ENCODE peak calls at places on chromosomes 13 and 19, in five cellular contexts. One of them, this sample, is unnamed.

GRCh38 chr19:5339950-5340636 is 519 bp downstream of the PTPRS start:
- DNase-seq in fibroblast of lung: no peak
- DNase-seq in fibroblast of villous mesenchyme: no peak
- DNase-seq in kidney epithelial cell: no peak
- DNase-seq in psoas muscle: no peak
- DNase-seq in this sample: no peak

GRCh38 chr13:113001251-113002140 is 32.5 kb downstream of the MCF2L start:
- DNase-seq in fibroblast of lung: peak
- DNase-seq in fibroblast of villous mesenchyme: peak
- DNase-seq in kidney epithelial cell: peak
- DNase-seq in psoas muscle: no peak
- DNase-seq in this sample: no peak

GRCh38 chr19:2476451-2477140 is 669 bp downstream of the GADD45B start:
- DNase-seq in fibroblast of lung: peak
- DNase-seq in fibroblast of villous mesenchyme: peak
- DNase-seq in kidney epithelial cell: no peak
- DNase-seq in psoas muscle: peak
- DNase-seq in this sample: peak

GRCh38 chr13:41411536-41411935 is 45.8 kb upstream of the RGCC start:
- DNase-seq in fibroblast of lung: peak
- DNase-seq in fibroblast of villous mesenchyme: peak
- DNase-seq in kidney epithelial cell: no peak
- DNase-seq in psoas muscle: no peak
- DNase-seq in this sample: peak

GRCh38 chr13:112839347-112840105 is 129.5 kb upstream of the MCF2L start:
- DNase-seq in fibroblast of lung: peak
- DNase-seq in fibroblast of villous mesenchyme: peak
- DNase-seq in kidney epithelial cell: no peak
- DNase-seq in psoas muscle: no peak
- DNase-seq in this sample: peak

GRCh38 chr13:112521073-112521685 is 66.8 kb downstream of the TUBGCP3 start:
- DNase-seq in fibroblast of lung: peak
- DNase-seq in fibroblast of villous mesenchyme: no peak
- DNase-seq in kidney epithelial cell: no peak
- DNase-seq in psoas muscle: no peak
- DNase-seq in this sample: peak

GRCh38 chr13:100818706-100819105 is 144.1 kb upstream of the TMTC4 start:
- DNase-seq in fibroblast of lung: peak
- DNase-seq in fibroblast of villous mesenchyme: no peak
- DNase-seq in kidney epithelial cell: no peak
- DNase-seq in psoas muscle: no peak
- DNase-seq in this sample: peak

GRCh38 chr13:19150226-19150625 is 31.4 kb downstream of the TUBA3C start:
- DNase-seq in fibroblast of lung: no peak
- DNase-seq in fibroblast of villous mesenchyme: no peak
- DNase-seq in kidney epithelial cell: no peak
- DNase-seq in psoas muscle: no peak
- DNase-seq in this sample: no peak

GRCh38 chr19:31338069-31338767 is 11.0 kb downstream of the TSHZ3 start:
- DNase-seq in fibroblast of lung: peak
- DNase-seq in fibroblast of villous mesenchyme: peak
- DNase-seq in kidney epithelial cell: no peak
- DNase-seq in psoas muscle: peak
- DNase-seq in this sample: peak

GRCh38 chr13:75492389-75492788 is 10.4 kb upstream of the TBC1D4 start:
- DNase-seq in fibroblast of lung: peak
- DNase-seq in fibroblast of villous mesenchyme: peak
- DNase-seq in kidney epithelial cell: no peak
- DNase-seq in psoas muscle: no peak
- DNase-seq in this sample: peak

GRCh38 chr13:34469212-34469983 is 472.7 kb upstream of the NBEA start:
- DNase-seq in fibroblast of lung: peak
- DNase-seq in fibroblast of villous mesenchyme: peak
- DNase-seq in kidney epithelial cell: no peak
- DNase-seq in psoas muscle: no peak
- DNase-seq in this sample: no peak

GRCh38 chr13:75869981-75870380 is 233.9 kb downstream of the LMO7 start:
- DNase-seq in fibroblast of lung: no peak
- DNase-seq in fibroblast of villous mesenchyme: no peak
- DNase-seq in kidney epithelial cell: no peak
- DNase-seq in psoas muscle: no peak
- DNase-seq in this sample: no peak

GRCh38 chr13:106033634-106034033 is 501.8 kb downstream of the EFNB2 start:
- DNase-seq in fibroblast of lung: peak
- DNase-seq in fibroblast of villous mesenchyme: peak
- DNase-seq in kidney epithelial cell: no peak
- DNase-seq in psoas muscle: no peak
- DNase-seq in this sample: peak

GRCh38 chr19:33678796-33679195 is 57.0 kb downstream of the CHST8 start:
- DNase-seq in fibroblast of lung: no peak
- DNase-seq in fibroblast of villous mesenchyme: no peak
- DNase-seq in kidney epithelial cell: no peak
- DNase-seq in psoas muscle: no peak
- DNase-seq in this sample: no peak

GRCh38 chr19:45323671-45324081 is 1.0 kb upstream of the CKM start:
- DNase-seq in fibroblast of lung: no peak
- DNase-seq in fibroblast of villous mesenchyme: no peak
- DNase-seq in kidney epithelial cell: no peak
- DNase-seq in psoas muscle: peak
- DNase-seq in this sample: no peak

GRCh38 chr19:1027020-1027952 is 878 bp downstream of the CNN2 start:
- DNase-seq in fibroblast of lung: no peak
- DNase-seq in fibroblast of villous mesenchyme: no peak
- DNase-seq in kidney epithelial cell: no peak
- DNase-seq in psoas muscle: no peak
- DNase-seq in this sample: no peak

GRCh38 chr19:6236310-6237291 is 43.2 kb downstream of the MLLT1 start:
- DNase-seq in fibroblast of lung: no peak
- DNase-seq in fibroblast of villous mesenchyme: no peak
- DNase-seq in kidney epithelial cell: no peak
- DNase-seq in psoas muscle: no peak
- DNase-seq in this sample: no peak

GRCh38 chr13:101415358-101416174 is 742 bp downstream of the NALCN start:
- DNase-seq in fibroblast of lung: no peak
- DNase-seq in fibroblast of villous mesenchyme: no peak
- DNase-seq in kidney epithelial cell: no peak
- DNase-seq in psoas muscle: peak
- DNase-seq in this sample: no peak

GRCh38 chr13:95360464-95361097 is 59.3 kb upstream of the ABCC4 start:
- DNase-seq in fibroblast of lung: peak
- DNase-seq in fibroblast of villous mesenchyme: peak
- DNase-seq in kidney epithelial cell: no peak
- DNase-seq in psoas muscle: no peak
- DNase-seq in this sample: peak

GRCh38 chr13:113390874-113391497 is 27.1 kb upstream of the GRTP1 start:
- DNase-seq in fibroblast of lung: peak
- DNase-seq in fibroblast of villous mesenchyme: no peak
- DNase-seq in kidney epithelial cell: no peak
- DNase-seq in psoas muscle: no peak
- DNase-seq in this sample: no peak

GRCh38 chr13:39632994-39633393 is 22.5 kb upstream of the COG6 start:
- DNase-seq in fibroblast of lung: no peak
- DNase-seq in fibroblast of villous mesenchyme: no peak
- DNase-seq in kidney epithelial cell: no peak
- DNase-seq in psoas muscle: no peak
- DNase-seq in this sample: no peak

GRCh38 chr13:113342820-113343691 is 20.9 kb downstream of the GRTP1 start:
- DNase-seq in fibroblast of lung: no peak
- DNase-seq in fibroblast of villous mesenchyme: no peak
- DNase-seq in kidney epithelial cell: no peak
- DNase-seq in psoas muscle: no peak
- DNase-seq in this sample: no peak

GRCh38 chr13:22428188-22428828 is 752.5 kb upstream of the SGCG start:
- DNase-seq in fibroblast of lung: peak
- DNase-seq in fibroblast of villous mesenchyme: peak
- DNase-seq in kidney epithelial cell: no peak
- DNase-seq in psoas muscle: no peak
- DNase-seq in this sample: no peak

GRCh38 chr13:34207334-34207733 is 389.4 kb downstream of the RFC3 start:
- DNase-seq in fibroblast of lung: peak
- DNase-seq in fibroblast of villous mesenchyme: peak
- DNase-seq in kidney epithelial cell: no peak
- DNase-seq in psoas muscle: no peak
- DNase-seq in this sample: peak

GRCh38 chr13:20847298-20847697 is 55.2 kb downstream of the XPO4 start:
- DNase-seq in fibroblast of lung: peak
- DNase-seq in fibroblast of villous mesenchyme: peak
- DNase-seq in kidney epithelial cell: no peak
- DNase-seq in psoas muscle: no peak
- DNase-seq in this sample: peak

GRCh38 chr19:58562126-58563033 is 4.0 kb upstream of the UBE2M start:
- DNase-seq in fibroblast of lung: peak
- DNase-seq in fibroblast of villous mesenchyme: peak
- DNase-seq in kidney epithelial cell: no peak
- DNase-seq in psoas muscle: peak
- DNase-seq in this sample: peak

GRCh38 chr19:3404324-3405260 is 38.2 kb downstream of the NFIC start:
- DNase-seq in fibroblast of lung: peak
- DNase-seq in fibroblast of villous mesenchyme: peak
- DNase-seq in kidney epithelial cell: no peak
- DNase-seq in psoas muscle: peak
- DNase-seq in this sample: peak

GRCh38 chr13:107866666-107867623 is 348.4 kb downstream of the LIG4 start:
- DNase-seq in fibroblast of lung: peak
- DNase-seq in fibroblast of villous mesenchyme: peak
- DNase-seq in kidney epithelial cell: no peak
- DNase-seq in psoas muscle: no peak
- DNase-seq in this sample: peak

GRCh38 chr13:26325876-26326275 is 71.9 kb downstream of the CDK8 start:
- DNase-seq in fibroblast of lung: peak
- DNase-seq in fibroblast of villous mesenchyme: peak
- DNase-seq in kidney epithelial cell: peak
- DNase-seq in psoas muscle: no peak
- DNase-seq in this sample: peak

DNA sequence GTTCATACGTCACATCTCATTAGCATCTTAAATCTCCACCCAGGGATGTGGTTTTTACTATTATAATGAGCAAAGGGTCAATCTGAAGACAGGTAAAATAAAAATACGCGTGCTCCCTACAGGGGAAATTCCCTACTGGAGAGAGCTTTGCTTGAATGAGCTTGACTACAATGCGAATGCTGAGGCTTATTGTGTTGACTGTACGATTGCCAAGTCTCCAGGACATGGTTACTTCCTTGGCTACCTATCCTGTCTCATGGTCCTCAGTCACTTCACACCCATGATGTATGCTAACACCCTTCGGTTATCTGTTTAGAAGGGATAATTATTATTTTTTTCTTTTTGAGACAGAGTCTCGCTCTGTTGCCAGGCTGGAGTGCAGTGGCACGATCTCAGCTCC is 61.7 kb downstream of the ZNF627 start:
- DNase-seq in fibroblast of lung: no peak
- DNase-seq in fibroblast of villous mesenchyme: no peak
- DNase-seq in kidney epithelial cell: no peak
- DNase-seq in psoas muscle: no peak
- DNase-seq in this sample: no peak
- H3K4me3 ChIP-seq in fibroblast of lung: no peak
- H3K4me3 ChIP-seq in fibroblast of villous mesenchyme: no peak
- H3K4me3 ChIP-seq in kidney epithelial cell: no peak
- H3K4me3 ChIP-seq in psoas muscle: no peak
- H3K4me3 ChIP-seq in this sample: no peak

GRCh38 chr19:38642176-38642575 is 5.3 kb upstream of the ACTN4 start:
- DNase-seq in fibroblast of lung: no peak
- DNase-seq in fibroblast of villous mesenchyme: no peak
- DNase-seq in kidney epithelial cell: no peak
- DNase-seq in psoas muscle: no peak
- DNase-seq in this sample: no peak

GRCh38 chr19:38639679-38640078 is 7.8 kb upstream of the ACTN4 start:
- DNase-seq in fibroblast of lung: no peak
- DNase-seq in fibroblast of villous mesenchyme: no peak
- DNase-seq in kidney epithelial cell: no peak
- DNase-seq in psoas muscle: no peak
- DNase-seq in this sample: no peak

GRCh38 chr19:38644719-38645118 is 2.7 kb upstream of the ACTN4 start:
- DNase-seq in fibroblast of lung: no peak
- DNase-seq in fibroblast of villous mesenchyme: no peak
- DNase-seq in kidney epithelial cell: no peak
- DNase-seq in psoas muscle: no peak
- DNase-seq in this sample: no peak

GRCh38 chr19:38638461-38638860 is 9.0 kb upstream of the ACTN4 start:
- DNase-seq in fibroblast of lung: no peak
- DNase-seq in fibroblast of villous mesenchyme: no peak
- DNase-seq in kidney epithelial cell: no peak
- DNase-seq in psoas muscle: no peak
- DNase-seq in this sample: no peak

GRCh38 chr19:38640368-38640767 is 7.1 kb upstream of the ACTN4 start:
- DNase-seq in fibroblast of lung: no peak
- DNase-seq in fibroblast of villous mesenchyme: no peak
- DNase-seq in kidney epithelial cell: no peak
- DNase-seq in psoas muscle: no peak
- DNase-seq in this sample: no peak
- TF ChIP-seq CTCF in fibroblast of lung: no peak
- TF ChIP-seq CTCF in fibroblast of villous mesenchyme: no peak
- TF ChIP-seq CTCF in kidney epithelial cell: no peak
- TF ChIP-seq CTCF in psoas muscle: no peak
- TF ChIP-seq CTCF in this sample: no peak

GRCh38 chr19:41698746-41699230 is 9.6 kb upstream of the CEACAM5 start:
- DNase-seq in fibroblast of lung: no peak
- DNase-seq in fibroblast of villous mesenchyme: no peak
- DNase-seq in kidney epithelial cell: no peak
- DNase-seq in psoas muscle: no peak
- DNase-seq in this sample: no peak

GRCh38 chr19:41699231-41699967 is 9.0 kb upstream of the CEACAM5 start:
- DNase-seq in fibroblast of lung: no peak
- DNase-seq in fibroblast of villous mesenchyme: no peak
- DNase-seq in kidney epithelial cell: no peak
- DNase-seq in psoas muscle: no peak
- DNase-seq in this sample: no peak

GRCh38 chr19:41700381-41701195 is 7.8 kb upstream of the CEACAM5 start:
- DNase-seq in fibroblast of lung: no peak
- DNase-seq in fibroblast of villous mesenchyme: no peak
- DNase-seq in kidney epithelial cell: no peak
- DNase-seq in psoas muscle: no peak
- DNase-seq in this sample: no peak

GRCh38 chr19:41701401-41702075 is 6.9 kb upstream of the CEACAM5 start:
- DNase-seq in fibroblast of lung: no peak
- DNase-seq in fibroblast of villous mesenchyme: no peak
- DNase-seq in kidney epithelial cell: no peak
- DNase-seq in psoas muscle: no peak
- DNase-seq in this sample: no peak

DNA sequence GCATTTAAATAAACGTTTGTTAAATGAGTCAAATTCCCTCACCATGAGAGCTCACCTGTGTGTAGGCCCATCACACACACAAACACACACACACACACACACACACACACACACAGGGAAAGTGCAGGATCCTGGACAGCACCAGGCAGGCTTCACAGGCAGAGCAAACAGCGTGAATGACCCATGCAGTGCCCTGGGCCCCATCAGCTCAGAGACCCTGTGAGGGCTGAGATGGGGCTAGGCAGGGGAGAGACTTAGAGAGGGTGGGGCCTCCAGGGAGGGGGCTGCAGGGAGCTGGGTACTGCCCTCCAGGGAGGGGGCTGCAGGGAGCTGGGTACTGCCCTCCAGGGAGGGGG is 8.5 kb upstream of the CEACAM5 start:
- DNase-seq in fibroblast of lung: no peak
- DNase-seq in fibroblast of villous mesenchyme: no peak
- DNase-seq in kidney epithelial cell: no peak
- DNase-seq in psoas muscle: no peak
- DNase-seq in this sample: no peak
- H3K4me3 ChIP-seq in fibroblast of lung: no peak
- H3K4me3 ChIP-seq in fibroblast of villous mesenchyme: no peak
- H3K4me3 ChIP-seq in kidney epithelial cell: no peak
- H3K4me3 ChIP-seq in psoas muscle: no peak
- H3K4me3 ChIP-seq in this sample: no peak

GRCh38 chr13:51501592-51502205 is 48.9 kb upstream of the INTS6 start:
- DNase-seq in fibroblast of lung: peak
- DNase-seq in fibroblast of villous mesenchyme: peak
- DNase-seq in kidney epithelial cell: no peak
- DNase-seq in psoas muscle: no peak
- DNase-seq in this sample: peak
- TF ChIP-seq CTCF in fibroblast of lung: no peak
- TF ChIP-seq CTCF in fibroblast of villous mesenchyme: no peak
- TF ChIP-seq CTCF in kidney epithelial cell: no peak
- TF ChIP-seq CTCF in psoas muscle: no peak
- TF ChIP-seq CTCF in this sample: no peak

This sample was measured in fibroblast of mammary gland.